ENCODE peak calls at places on chromosomes 7 and 10, in six cellular contexts. One of them, this sample, is unnamed.
A peak's percentile ranks its signal among the peaks of the same experiment; 100 is the strongest.

GRCh38 chr7:19061331-19061730 is 56.1 kb downstream of the TWIST1 start:
- DNase-seq in hypothalamus: no peak
- DNase-seq in activated naive CD8-positive, alpha-beta T cell treated with anti-CD3 and anti-CD28 coated beads, Interleukin-2, amount 50 U/mL, for 24 hours: no peak
- DNase-seq in left colon: no peak
- DNase-seq in stomach: no peak
- DNase-seq in NCI-H460: no peak
- DNase-seq in this sample: no peak

GRCh38 chr7:38241071-38241470 is 32.4 kb downstream of the TARP start:
- DNase-seq in hypothalamus: no peak
- DNase-seq in left colon: no peak
- DNase-seq in activated naive CD8-positive, alpha-beta T cell treated with anti-CD3 and anti-CD28 coated beads, Interleukin-2, amount 50 U/mL, for 24 hours: no peak
- DNase-seq in stomach: no peak
- DNase-seq in NCI-H460: no peak
- DNase-seq in this sample: no peak

GRCh38 chr10:72740526-72740925 is 48.6 kb downstream of the MCU start:
- DNase-seq in activated naive CD8-positive, alpha-beta T cell treated with anti-CD3 and anti-CD28 coated beads, Interleukin-2, amount 50 U/mL, for 24 hours: no peak
- DNase-seq in hypothalamus: no peak
- DNase-seq in NCI-H460: no peak
- DNase-seq in stomach: peak; percentile 60
- DNase-seq in left colon: no peak
- DNase-seq in this sample: no peak

GRCh38 chr7:37916673-37917660 is at the start of gene SFRP4:
- DNase-seq in NCI-H460: peak; percentile 73
- DNase-seq in activated naive CD8-positive, alpha-beta T cell treated with anti-CD3 and anti-CD28 coated beads, Interleukin-2, amount 50 U/mL, for 24 hours: peak; percentile 4
- DNase-seq in stomach: no peak
- DNase-seq in left colon: peak; percentile 24
- DNase-seq in hypothalamus: peak; percentile 28
- DNase-seq in this sample: peak; percentile 51

GRCh38 chr7:19095461-19095860 is 22.0 kb downstream of the TWIST1 start:
- DNase-seq in hypothalamus: no peak
- DNase-seq in activated naive CD8-positive, alpha-beta T cell treated with anti-CD3 and anti-CD28 coated beads, Interleukin-2, amount 50 U/mL, for 24 hours: no peak
- DNase-seq in stomach: no peak
- DNase-seq in left colon: no peak
- DNase-seq in NCI-H460: no peak
- DNase-seq in this sample: no peak

GRCh38 chr10:129713659-129714265 is 246.7 kb downstream of the MGMT start:
- DNase-seq in stomach: no peak
- DNase-seq in NCI-H460: no peak
- DNase-seq in activated naive CD8-positive, alpha-beta T cell treated with anti-CD3 and anti-CD28 coated beads, Interleukin-2, amount 50 U/mL, for 24 hours: no peak
- DNase-seq in hypothalamus: no peak
- DNase-seq in left colon: no peak
- DNase-seq in this sample: no peak

GRCh38 chr7:146961617-146962016 is 845.0 kb downstream of the CNTNAP2 start:
- DNase-seq in activated naive CD8-positive, alpha-beta T cell treated with anti-CD3 and anti-CD28 coated beads, Interleukin-2, amount 50 U/mL, for 24 hours: no peak
- DNase-seq in hypothalamus: no peak
- DNase-seq in left colon: no peak
- DNase-seq in stomach: no peak
- DNase-seq in NCI-H460: peak; percentile 56
- DNase-seq in this sample: no peak

GRCh38 chr7:44694326-44694725 is 54.3 kb upstream of the ZMIZ2 start:
- DNase-seq in NCI-H460: no peak
- DNase-seq in stomach: no peak
- DNase-seq in activated naive CD8-positive, alpha-beta T cell treated with anti-CD3 and anti-CD28 coated beads, Interleukin-2, amount 50 U/mL, for 24 hours: no peak
- DNase-seq in hypothalamus: no peak
- DNase-seq in left colon: no peak
- DNase-seq in this sample: no peak

GRCh38 chr7:15998617-15999016 is 312.1 kb upstream of the MEOX2 start:
- DNase-seq in NCI-H460: no peak
- DNase-seq in hypothalamus: no peak
- DNase-seq in left colon: no peak
- DNase-seq in activated naive CD8-positive, alpha-beta T cell treated with anti-CD3 and anti-CD28 coated beads, Interleukin-2, amount 50 U/mL, for 24 hours: no peak
- DNase-seq in stomach: no peak
- DNase-seq in this sample: no peak

GRCh38 chr7:2539031-2540028 is 16.0 kb downstream of the BRAT1 start:
- DNase-seq in NCI-H460: no peak
- DNase-seq in stomach: no peak
- DNase-seq in left colon: peak; percentile 5
- DNase-seq in activated naive CD8-positive, alpha-beta T cell treated with anti-CD3 and anti-CD28 coated beads, Interleukin-2, amount 50 U/mL, for 24 hours: no peak
- DNase-seq in hypothalamus: no peak
- DNase-seq in this sample: no peak

GRCh38 chr7:116198748-116199410 is 11.5 kb upstream of the TES start:
- DNase-seq in NCI-H460: no peak
- DNase-seq in left colon: no peak
- DNase-seq in activated naive CD8-positive, alpha-beta T cell treated with anti-CD3 and anti-CD28 coated beads, Interleukin-2, amount 50 U/mL, for 24 hours: no peak
- DNase-seq in stomach: no peak
- DNase-seq in hypothalamus: no peak
- DNase-seq in this sample: no peak

GRCh38 chr7:152860302-152860701 is 100.8 kb downstream of the ACTR3B start:
- DNase-seq in NCI-H460: no peak
- DNase-seq in hypothalamus: no peak
- DNase-seq in stomach: no peak
- DNase-seq in left colon: no peak
- DNase-seq in activated naive CD8-positive, alpha-beta T cell treated with anti-CD3 and anti-CD28 coated beads, Interleukin-2, amount 50 U/mL, for 24 hours: no peak
- DNase-seq in this sample: no peak

GRCh38 chr10:70296406-70296899 is 12.6 kb upstream of the NPFFR1 start:
- DNase-seq in NCI-H460: peak; percentile 72
- DNase-seq in left colon: peak; percentile 45
- DNase-seq in activated naive CD8-positive, alpha-beta T cell treated with anti-CD3 and anti-CD28 coated beads, Interleukin-2, amount 50 U/mL, for 24 hours: no peak
- DNase-seq in hypothalamus: no peak
- DNase-seq in stomach: peak; percentile 71
- DNase-seq in this sample: no peak

GRCh38 chr7:4683884-4684565 is 1.9 kb downstream of the FOXK1 start:
- DNase-seq in NCI-H460: no peak
- DNase-seq in hypothalamus: peak; percentile 23
- DNase-seq in stomach: peak; percentile 58
- DNase-seq in left colon: peak; percentile 69
- DNase-seq in activated naive CD8-positive, alpha-beta T cell treated with anti-CD3 and anti-CD28 coated beads, Interleukin-2, amount 50 U/mL, for 24 hours: peak; percentile 50
- DNase-seq in this sample: no peak

GRCh38 chr10:111677747-111678146 is 505.8 kb downstream of the GPAM start:
- DNase-seq in left colon: no peak
- DNase-seq in activated naive CD8-positive, alpha-beta T cell treated with anti-CD3 and anti-CD28 coated beads, Interleukin-2, amount 50 U/mL, for 24 hours: no peak
- DNase-seq in hypothalamus: no peak
- DNase-seq in NCI-H460: no peak
- DNase-seq in stomach: no peak
- DNase-seq in this sample: no peak

GRCh38 chr7:103391976-103392375 is 44.5 kb downstream of the PSMC2 start:
- DNase-seq in NCI-H460: no peak
- DNase-seq in left colon: no peak
- DNase-seq in stomach: no peak
- DNase-seq in hypothalamus: no peak
- DNase-seq in activated naive CD8-positive, alpha-beta T cell treated with anti-CD3 and anti-CD28 coated beads, Interleukin-2, amount 50 U/mL, for 24 hours: no peak
- DNase-seq in this sample: no peak

GRCh38 chr7:122460936-122461335 is 156.4 kb upstream of the FEZF1 start:
- DNase-seq in hypothalamus: no peak
- DNase-seq in left colon: no peak
- DNase-seq in activated naive CD8-positive, alpha-beta T cell treated with anti-CD3 and anti-CD28 coated beads, Interleukin-2, amount 50 U/mL, for 24 hours: no peak
- DNase-seq in NCI-H460: no peak
- DNase-seq in stomach: no peak
- DNase-seq in this sample: no peak

GRCh38 chr10:86871563-86872183 is 85.7 kb downstream of the MMRN2 start:
- DNase-seq in activated naive CD8-positive, alpha-beta T cell treated with anti-CD3 and anti-CD28 coated beads, Interleukin-2, amount 50 U/mL, for 24 hours: no peak
- DNase-seq in hypothalamus: no peak
- DNase-seq in stomach: no peak
- DNase-seq in left colon: no peak
- DNase-seq in NCI-H460: no peak
- DNase-seq in this sample: peak; percentile 40